ENCODE peak calls at places on chromosomes 6 and 20, in seven cellular contexts. One of them, this sample, is unnamed.

GRCh38 chr6:4180653-4181255 is 45.4 kb upstream of the ECI2 start:
- DNase-seq in OCI-LY7: peak
- DNase-seq in hepatocyte: no peak
- DNase-seq in WERI-Rb-1: no peak
- DNase-seq in CD8-positive, alpha-beta T cell: no peak
- DNase-seq in colonic mucosa: no peak
- DNase-seq in transverse colon: no peak
- DNase-seq in this sample: peak

GRCh38 chr6:100269189-100269588 is 195.5 kb downstream of the SIM1 start:
- DNase-seq in OCI-LY7: no peak
- DNase-seq in hepatocyte: no peak
- DNase-seq in WERI-Rb-1: no peak
- DNase-seq in CD8-positive, alpha-beta T cell: no peak
- DNase-seq in colonic mucosa: no peak
- DNase-seq in transverse colon: no peak
- DNase-seq in this sample: no peak

GRCh38 chr6:157203312-157203744 is 120.0 kb downstream of the TMEM242 start:
- DNase-seq in OCI-LY7: no peak
- DNase-seq in hepatocyte: no peak
- DNase-seq in WERI-Rb-1: no peak
- DNase-seq in CD8-positive, alpha-beta T cell: no peak
- DNase-seq in colonic mucosa: no peak
- DNase-seq in transverse colon: no peak
- DNase-seq in this sample: no peak

GRCh38 chr6:26156105-26156849 is 69.0 kb downstream of the HFE start:
- DNase-seq in OCI-LY7: peak
- DNase-seq in hepatocyte: peak
- DNase-seq in WERI-Rb-1: peak
- DNase-seq in CD8-positive, alpha-beta T cell: peak
- DNase-seq in colonic mucosa: peak
- DNase-seq in transverse colon: peak
- DNase-seq in this sample: peak

GRCh38 chr20:47503685-47504084 is 2.0 kb downstream of the NCOA3 start:
- DNase-seq in OCI-LY7: peak
- DNase-seq in hepatocyte: no peak
- DNase-seq in WERI-Rb-1: no peak
- DNase-seq in CD8-positive, alpha-beta T cell: no peak
- DNase-seq in colonic mucosa: no peak
- DNase-seq in transverse colon: no peak
- DNase-seq in this sample: no peak

GRCh38 chr6:123415844-123416468 is 220.8 kb downstream of the TRDN start:
- DNase-seq in OCI-LY7: peak
- DNase-seq in hepatocyte: peak
- DNase-seq in WERI-Rb-1: peak
- DNase-seq in CD8-positive, alpha-beta T cell: no peak
- DNase-seq in colonic mucosa: peak
- DNase-seq in transverse colon: peak
- DNase-seq in this sample: peak

GRCh38 chr20:20037960-20038359 is 14.3 kb downstream of the CRNKL1 start:
- DNase-seq in OCI-LY7: no peak
- DNase-seq in hepatocyte: no peak
- DNase-seq in WERI-Rb-1: no peak
- DNase-seq in CD8-positive, alpha-beta T cell: no peak
- DNase-seq in colonic mucosa: no peak
- DNase-seq in transverse colon: no peak
- DNase-seq in this sample: no peak

GRCh38 chr6:56840467-56841371 is 114.2 kb upstream of the BEND6 start:
- DNase-seq in OCI-LY7: no peak
- DNase-seq in hepatocyte: peak
- DNase-seq in WERI-Rb-1: no peak
- DNase-seq in CD8-positive, alpha-beta T cell: no peak
- DNase-seq in colonic mucosa: no peak
- DNase-seq in transverse colon: no peak
- DNase-seq in this sample: no peak

GRCh38 chr20:50048420-50049166 is 64.4 kb downstream of the UBE2V1 start:
- DNase-seq in OCI-LY7: no peak
- DNase-seq in hepatocyte: no peak
- DNase-seq in WERI-Rb-1: no peak
- DNase-seq in CD8-positive, alpha-beta T cell: no peak
- DNase-seq in colonic mucosa: no peak
- DNase-seq in transverse colon: peak
- DNase-seq in this sample: no peak

GRCh38 chr20:44029848-44030230 is 115.2 kb downstream of the TOX2 start:
- DNase-seq in OCI-LY7: no peak
- DNase-seq in hepatocyte: no peak
- DNase-seq in WERI-Rb-1: no peak
- DNase-seq in CD8-positive, alpha-beta T cell: no peak
- DNase-seq in colonic mucosa: no peak
- DNase-seq in transverse colon: no peak
- DNase-seq in this sample: no peak

GRCh38 chr6:35764238-35764896 is 12.0 kb upstream of the CLPSL2 start:
- DNase-seq in OCI-LY7: no peak
- DNase-seq in hepatocyte: no peak
- DNase-seq in WERI-Rb-1: no peak
- DNase-seq in CD8-positive, alpha-beta T cell: no peak
- DNase-seq in colonic mucosa: peak
- DNase-seq in transverse colon: no peak
- DNase-seq in this sample: peak

GRCh38 chr6:35769211-35769610 is 7.2 kb upstream of the CLPSL2 start:
- DNase-seq in OCI-LY7: no peak
- DNase-seq in hepatocyte: no peak
- DNase-seq in WERI-Rb-1: no peak
- DNase-seq in CD8-positive, alpha-beta T cell: no peak
- DNase-seq in colonic mucosa: no peak
- DNase-seq in transverse colon: no peak
- DNase-seq in this sample: no peak

GRCh38 chr6:35771343-35771627 is 5.1 kb upstream of the CLPSL2 start:
- DNase-seq in OCI-LY7: no peak
- DNase-seq in hepatocyte: no peak
- DNase-seq in WERI-Rb-1: no peak
- DNase-seq in CD8-positive, alpha-beta T cell: no peak
- DNase-seq in colonic mucosa: no peak
- DNase-seq in transverse colon: no peak
- DNase-seq in this sample: no peak

GRCh38 chr6:35765739-35766138 is 10.7 kb upstream of the CLPSL2 start:
- DNase-seq in OCI-LY7: no peak
- DNase-seq in hepatocyte: no peak
- DNase-seq in WERI-Rb-1: no peak
- DNase-seq in CD8-positive, alpha-beta T cell: no peak
- DNase-seq in colonic mucosa: no peak
- DNase-seq in transverse colon: no peak
- DNase-seq in this sample: no peak
- TF ChIP-seq CTCF in OCI-LY7: no peak
- TF ChIP-seq CTCF in hepatocyte: no peak
- TF ChIP-seq CTCF in WERI-Rb-1: no peak
- TF ChIP-seq CTCF in CD8-positive, alpha-beta T cell: no peak
- TF ChIP-seq CTCF in colonic mucosa: no peak
- TF ChIP-seq CTCF in transverse colon: no peak
- TF ChIP-seq CTCF in this sample: no peak

GRCh38 chr6:14966111-14966901 is 279.6 kb upstream of the JARID2 start:
- DNase-seq in OCI-LY7: no peak
- DNase-seq in hepatocyte: no peak
- DNase-seq in WERI-Rb-1: no peak
- DNase-seq in CD8-positive, alpha-beta T cell: no peak
- DNase-seq in colonic mucosa: no peak
- DNase-seq in transverse colon: no peak
- DNase-seq in this sample: no peak
- H3K4me3 ChIP-seq in OCI-LY7: no peak
- H3K4me3 ChIP-seq in hepatocyte: no peak
- H3K4me3 ChIP-seq in WERI-Rb-1: no peak
- H3K4me3 ChIP-seq in CD8-positive, alpha-beta T cell: no peak
- H3K4me3 ChIP-seq in colonic mucosa: no peak
- H3K4me3 ChIP-seq in transverse colon: no peak
- H3K4me3 ChIP-seq in this sample: no peak

DNA sequence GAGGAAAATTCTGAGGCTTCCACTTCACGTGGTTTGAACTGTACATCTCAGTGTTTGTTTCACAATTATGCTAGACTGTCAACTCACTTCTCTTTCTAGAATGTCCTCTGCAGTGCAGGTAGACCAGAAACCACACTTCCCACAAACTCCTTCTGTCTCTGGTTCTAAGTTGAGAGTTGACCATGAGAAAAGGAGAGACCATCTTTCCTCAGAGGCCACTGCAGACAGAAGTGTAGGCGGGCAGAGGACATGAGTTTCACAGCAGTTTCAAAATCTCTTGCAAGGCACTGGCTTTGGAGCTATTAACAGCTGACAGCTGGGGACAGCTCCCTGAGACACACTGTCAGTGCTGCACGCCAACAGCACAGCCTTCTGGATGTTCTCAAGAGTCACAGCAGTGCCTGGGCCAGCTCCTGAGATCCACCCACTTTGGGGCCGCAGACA is 55.4 kb upstream of the MOXD1 start:
- DNase-seq in OCI-LY7: no peak
- DNase-seq in hepatocyte: peak
- DNase-seq in WERI-Rb-1: peak
- DNase-seq in CD8-positive, alpha-beta T cell: no peak
- DNase-seq in colonic mucosa: peak
- DNase-seq in transverse colon: peak
- DNase-seq in this sample: peak
- TF ChIP-seq CTCF in OCI-LY7: no peak
- TF ChIP-seq CTCF in hepatocyte: no peak
- TF ChIP-seq CTCF in WERI-Rb-1: no peak
- TF ChIP-seq CTCF in CD8-positive, alpha-beta T cell: no peak
- TF ChIP-seq CTCF in colonic mucosa: no peak
- TF ChIP-seq CTCF in transverse colon: no peak
- TF ChIP-seq CTCF in this sample: peak

GRCh38 chr6:108114861-108115597 is 40.5 kb upstream of the OSTM1 start:
- DNase-seq in OCI-LY7: no peak
- DNase-seq in hepatocyte: peak
- DNase-seq in WERI-Rb-1: no peak
- DNase-seq in CD8-positive, alpha-beta T cell: no peak
- DNase-seq in colonic mucosa: peak
- DNase-seq in transverse colon: peak
- DNase-seq in this sample: peak
- H3K4me3 ChIP-seq in OCI-LY7: no peak
- H3K4me3 ChIP-seq in hepatocyte: peak
- H3K4me3 ChIP-seq in WERI-Rb-1: no peak
- H3K4me3 ChIP-seq in CD8-positive, alpha-beta T cell: no peak
- H3K4me3 ChIP-seq in colonic mucosa: peak
- H3K4me3 ChIP-seq in transverse colon: peak
- H3K4me3 ChIP-seq in this sample: peak

GRCh38 chr20:2053615-2054014 is 48.0 kb upstream of the STK35 start:
- DNase-seq in OCI-LY7: no peak
- DNase-seq in hepatocyte: no peak
- DNase-seq in WERI-Rb-1: no peak
- DNase-seq in CD8-positive, alpha-beta T cell: no peak
- DNase-seq in colonic mucosa: no peak
- DNase-seq in transverse colon: no peak
- DNase-seq in this sample: no peak
- TF ChIP-seq CTCF in OCI-LY7: no peak
- TF ChIP-seq CTCF in hepatocyte: no peak
- TF ChIP-seq CTCF in WERI-Rb-1: no peak
- TF ChIP-seq CTCF in CD8-positive, alpha-beta T cell: no peak
- TF ChIP-seq CTCF in colonic mucosa: no peak
- TF ChIP-seq CTCF in transverse colon: no peak
- TF ChIP-seq CTCF in this sample: no peak

GRCh38 chr6:29747688-29748250 is 24.5 kb downstream of the HLA-F start:
- DNase-seq in OCI-LY7: no peak
- DNase-seq in hepatocyte: no peak
- DNase-seq in WERI-Rb-1: peak
- DNase-seq in CD8-positive, alpha-beta T cell: no peak
- DNase-seq in colonic mucosa: no peak
- DNase-seq in transverse colon: no peak
- DNase-seq in this sample: no peak
- H3K4me3 ChIP-seq in OCI-LY7: peak
- H3K4me3 ChIP-seq in hepatocyte: peak
- H3K4me3 ChIP-seq in WERI-Rb-1: peak
- H3K4me3 ChIP-seq in CD8-positive, alpha-beta T cell: peak
- H3K4me3 ChIP-seq in colonic mucosa: peak
- H3K4me3 ChIP-seq in transverse colon: peak
- H3K4me3 ChIP-seq in this sample: peak

GRCh38 chr20:58753929-58754551 is 61.4 kb downstream of the NPEPL1 start:
- DNase-seq in OCI-LY7: no peak
- DNase-seq in hepatocyte: no peak
- DNase-seq in WERI-Rb-1: no peak
- DNase-seq in CD8-positive, alpha-beta T cell: no peak
- DNase-seq in colonic mucosa: peak
- DNase-seq in transverse colon: no peak
- DNase-seq in this sample: no peak
- TF ChIP-seq CTCF in OCI-LY7: no peak
- TF ChIP-seq CTCF in hepatocyte: no peak
- TF ChIP-seq CTCF in WERI-Rb-1: no peak
- TF ChIP-seq CTCF in CD8-positive, alpha-beta T cell: no peak
- TF ChIP-seq CTCF in colonic mucosa: no peak
- TF ChIP-seq CTCF in transverse colon: no peak
- TF ChIP-seq CTCF in this sample: no peak

DNA sequence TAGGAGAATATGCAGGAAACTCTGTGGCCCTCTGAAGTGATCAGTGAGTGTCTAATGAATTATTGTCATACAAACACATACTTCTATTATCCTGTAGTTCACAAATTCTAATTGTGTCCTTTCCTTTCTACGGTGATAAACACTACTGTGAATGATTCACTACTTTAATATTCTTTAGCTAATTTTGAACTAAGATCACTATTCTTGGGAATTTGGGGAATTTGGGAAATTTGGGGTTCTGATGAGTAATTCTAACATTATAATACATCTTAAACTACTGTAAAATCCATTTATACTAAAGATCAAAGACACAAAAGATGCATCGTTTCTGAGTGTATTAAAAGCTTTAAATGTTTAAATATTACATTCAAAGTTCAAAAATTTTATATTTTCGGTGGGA is 1287.2 kb upstream of the CITED2 start:
- DNase-seq in OCI-LY7: no peak
- DNase-seq in hepatocyte: no peak
- DNase-seq in WERI-Rb-1: no peak
- DNase-seq in CD8-positive, alpha-beta T cell: no peak
- DNase-seq in colonic mucosa: no peak
- DNase-seq in transverse colon: no peak
- DNase-seq in this sample: no peak
- H3K4me3 ChIP-seq in OCI-LY7: no peak
- H3K4me3 ChIP-seq in hepatocyte: no peak
- H3K4me3 ChIP-seq in WERI-Rb-1: no peak
- H3K4me3 ChIP-seq in CD8-positive, alpha-beta T cell: no peak
- H3K4me3 ChIP-seq in colonic mucosa: no peak
- H3K4me3 ChIP-seq in transverse colon: no peak
- H3K4me3 ChIP-seq in this sample: no peak

GRCh38 chr6:126628125-126628524 is 288.2 kb downstream of the CENPW start:
- DNase-seq in OCI-LY7: peak
- DNase-seq in hepatocyte: no peak
- DNase-seq in WERI-Rb-1: no peak
- DNase-seq in CD8-positive, alpha-beta T cell: no peak
- DNase-seq in colonic mucosa: no peak
- DNase-seq in transverse colon: no peak
- DNase-seq in this sample: no peak
- TF ChIP-seq CTCF in OCI-LY7: peak
- TF ChIP-seq CTCF in hepatocyte: no peak
- TF ChIP-seq CTCF in WERI-Rb-1: peak
- TF ChIP-seq CTCF in CD8-positive, alpha-beta T cell: no peak
- TF ChIP-seq CTCF in colonic mucosa: no peak
- TF ChIP-seq CTCF in transverse colon: no peak
- TF ChIP-seq CTCF in this sample: peak